ENCODE peak calls at places on chromosomes 13 and 19, in four cellular contexts. W is A549, B is suprapubic skin, K is H1. X is an unnamed sample.

GRCh38 chr19:47176071-47176626 is 45.5 kb downstream of the SAE1 start:
- DNase-seq in W (no peak), B (no peak), K (no peak), X (no peak)

GRCh38 chr13:109387438-109387837 is 398.9 kb downstream of the IRS2 start:
- DNase-seq in W (no peak), B (no peak), K (no peak), X (no peak)

GRCh38 chr19:43207991-43208390 is 2.6 kb upstream of the PSG4 start:
- DNase-seq in W (no peak), B (no peak), K (no peak), X (no peak)

GRCh38 chr13:94967183-94968039 is 255.1 kb upstream of the SOX21 start:
- DNase-seq in W (peak), B (no peak), K (no peak), X (no peak)

GRCh38 chr19:48613024-48613851 is 1.6 kb downstream of the FAM83E start:
- DNase-seq in W (no peak), B (no peak), K (no peak), X (peak)

GRCh38 chr13:71864094-71864980 is 2.7 kb downstream of the DACH1 start:
- DNase-seq in W (no peak), B (peak), K (no peak), X (peak)

GRCh38 chr19:15998166-15998565 is 49.4 kb downstream of the OR10H4 start:
- DNase-seq in W (no peak), B (no peak), K (no peak), X (no peak)

GRCh38 chr13:48891586-48891985 is 84.1 kb upstream of the FNDC3A start:
- DNase-seq in W (peak), B (no peak), K (no peak), X (no peak)

GRCh38 chr19:35908977-35909683 is 1.0 kb upstream of the TYROBP start:
- DNase-seq in W (no peak), B (peak), K (no peak), X (peak)

GRCh38 chr13:42880241-42880640 is 98.9 kb downstream of the FAM216B start:
- DNase-seq in W (no peak), B (no peak), K (no peak), X (no peak)

DNA sequence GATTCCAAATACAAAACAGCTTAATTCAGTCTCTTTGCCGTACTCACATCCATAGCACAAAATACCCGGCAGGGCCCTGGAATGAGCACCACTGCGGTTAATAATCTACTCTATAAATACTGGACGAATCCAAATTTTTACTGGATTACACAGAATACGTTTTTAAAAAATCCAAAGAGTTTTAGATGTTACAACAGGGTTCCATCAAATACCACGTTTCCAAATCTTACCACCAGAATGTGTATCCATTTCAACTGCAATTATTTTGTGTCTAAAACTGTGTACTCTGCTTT is 1.8 kb upstream of the ING1 start:
- DNase-seq in W (no peak), B (no peak), K (no peak), X (no peak)
- TF ChIP-seq EP300 in W (no peak), B (no peak), K (no peak), X (no peak)

DNA sequence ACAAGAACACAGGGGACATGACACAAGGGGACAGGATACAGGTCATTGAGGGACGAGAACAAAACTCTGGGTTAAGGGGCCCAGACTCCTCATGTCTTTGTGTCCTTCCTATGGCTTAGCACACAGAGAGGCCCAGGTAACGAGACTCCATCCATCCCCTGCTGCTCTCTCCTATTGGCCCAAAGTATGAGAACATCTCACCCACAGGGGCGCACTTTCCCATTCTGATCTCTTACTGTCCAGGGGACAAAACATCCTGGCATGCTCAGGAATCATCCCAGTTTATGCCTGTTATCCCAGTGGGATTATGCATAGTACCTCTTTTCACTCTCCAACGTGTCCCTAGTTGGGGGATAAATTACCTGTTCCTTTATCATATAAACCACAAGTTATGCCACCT is 19.2 kb downstream of the C13orf42 start:
- DNase-seq in W (no peak), B (no peak), K (no peak), X (no peak)
- TF ChIP-seq CTCF in W (no peak), B (no peak), K (peak), X (no peak)

DNA sequence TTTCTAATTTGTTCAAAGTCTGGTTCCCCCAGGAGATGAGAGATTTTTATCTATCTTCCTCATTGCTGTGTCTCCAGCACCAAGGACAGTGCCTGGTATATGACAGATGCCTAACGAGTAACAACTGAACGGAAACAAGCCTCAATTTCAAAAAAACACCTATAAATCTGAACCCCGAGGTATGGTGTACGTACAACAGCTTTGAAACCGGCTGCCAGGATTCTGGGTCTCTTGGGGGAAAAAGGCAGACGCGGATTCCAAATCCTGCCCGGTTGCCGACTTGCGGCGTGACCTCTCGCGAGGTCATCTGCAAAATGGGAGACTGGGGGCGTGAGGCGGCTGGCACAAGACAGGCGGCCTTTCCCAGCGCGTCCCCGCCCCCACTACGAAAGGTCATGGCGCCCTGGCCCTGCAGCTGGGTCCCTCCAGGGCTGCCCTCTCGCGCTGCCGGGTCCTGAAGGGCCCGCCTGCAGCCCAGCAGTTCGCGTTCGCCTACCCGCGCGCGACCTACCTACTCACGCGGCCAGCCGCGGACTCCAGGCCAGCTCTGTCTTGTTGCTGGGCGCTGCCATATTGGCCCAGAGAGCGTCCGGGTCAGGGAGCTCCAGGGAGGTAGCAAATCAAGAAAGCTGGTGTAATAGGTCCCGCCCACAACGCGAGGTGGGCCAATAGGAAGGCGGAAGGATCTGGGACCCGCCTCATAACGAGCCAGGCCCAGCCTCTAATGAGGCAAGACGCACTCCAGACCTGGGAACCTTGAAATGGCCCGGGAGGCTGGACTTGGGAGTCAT is at the start of gene ECSIT:
- DNase-seq in W (peak), B (peak), K (peak), X (peak)
- TF ChIP-seq POLR2A in W (peak), B (no peak), K (peak), X (no peak)

GRCh38 chr19:12783226-12783848 is 7.9 kb upstream of the JUNB start:
- DNase-seq in W (peak), B (no peak), K (no peak), X (no peak)

GRCh38 chr19:12784871-12785430 is 6.3 kb upstream of the JUNB start:
- DNase-seq in W (peak), B (peak), K (no peak), X (no peak)

GRCh38 chr19:12783849-12784393 is 7.4 kb upstream of the JUNB start:
- DNase-seq in W (peak), B (peak), K (no peak), X (peak)

GRCh38 chr19:12785431-12786011 is 5.8 kb upstream of the JUNB start:
- DNase-seq in W (no peak), B (peak), K (no peak), X (peak)

DNA sequence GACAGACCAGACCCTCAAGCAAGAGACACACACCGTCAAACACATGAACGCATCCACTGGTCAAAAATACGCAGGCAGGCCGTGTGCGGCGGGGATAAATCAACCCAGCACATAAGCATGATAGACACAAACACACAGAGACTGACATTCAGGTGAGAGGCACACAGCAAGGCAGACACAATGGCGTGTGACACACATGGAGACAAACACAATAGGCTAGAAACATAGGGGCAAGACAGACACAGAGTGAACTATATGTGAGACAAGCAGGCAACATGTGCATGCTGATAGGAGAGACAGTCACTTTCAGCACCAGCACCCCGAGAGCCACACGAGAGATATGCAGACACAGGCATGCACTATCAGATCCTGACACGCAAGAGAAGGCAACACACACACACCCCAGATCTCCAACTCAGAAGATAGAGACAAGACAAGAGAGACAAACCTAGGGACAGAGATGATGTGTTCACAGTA is 6.9 kb upstream of the JUNB start:
- DNase-seq in W (no peak), B (no peak), K (no peak), X (no peak)
- TF ChIP-seq EP300 in W (no peak), B (no peak), K (no peak), X (no peak)

DNA sequence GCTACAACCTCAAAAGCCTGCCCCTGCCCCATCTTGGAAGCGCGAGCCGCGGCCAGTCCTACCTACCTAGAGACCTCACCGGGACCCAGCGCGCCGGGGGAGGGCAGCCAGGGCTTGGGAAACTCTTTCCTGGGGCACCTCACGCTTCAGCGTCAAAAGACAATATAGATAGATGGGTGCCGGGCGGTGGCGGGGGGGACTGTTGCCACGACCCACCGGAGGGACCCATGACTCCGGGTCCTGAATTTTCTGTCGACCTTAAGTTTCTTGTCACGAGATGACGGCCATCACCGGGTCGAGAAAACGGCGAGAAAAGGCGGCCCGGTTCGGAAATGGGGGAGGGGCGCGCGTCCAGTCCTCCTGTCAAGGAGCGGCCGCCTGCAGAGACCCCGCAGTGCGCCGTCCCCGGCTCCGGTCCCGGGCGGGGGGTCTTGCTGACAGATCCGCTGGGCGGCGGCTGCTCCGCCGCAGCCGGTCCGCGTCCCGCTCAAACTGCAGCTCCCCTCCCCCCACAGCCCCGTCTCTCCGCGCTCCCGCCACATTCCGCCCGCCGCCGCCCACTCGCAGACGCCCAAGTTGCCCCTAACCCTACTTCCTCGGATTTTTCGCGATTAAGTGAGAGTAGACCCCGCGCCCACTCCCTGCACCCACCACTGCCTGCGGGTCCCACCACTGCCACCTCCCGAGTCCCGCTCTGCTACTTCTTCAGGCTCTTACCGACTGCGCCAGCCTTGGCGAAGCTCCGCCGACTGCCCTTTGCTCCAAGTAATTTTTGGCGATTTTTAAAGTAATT is 66.1 kb downstream of the KCNRG start:
- DNase-seq in W (peak), B (peak), K (no peak), X (peak)
- TF ChIP-seq CTCF in W (no peak), B (no peak), K (no peak), X (no peak)

DNA sequence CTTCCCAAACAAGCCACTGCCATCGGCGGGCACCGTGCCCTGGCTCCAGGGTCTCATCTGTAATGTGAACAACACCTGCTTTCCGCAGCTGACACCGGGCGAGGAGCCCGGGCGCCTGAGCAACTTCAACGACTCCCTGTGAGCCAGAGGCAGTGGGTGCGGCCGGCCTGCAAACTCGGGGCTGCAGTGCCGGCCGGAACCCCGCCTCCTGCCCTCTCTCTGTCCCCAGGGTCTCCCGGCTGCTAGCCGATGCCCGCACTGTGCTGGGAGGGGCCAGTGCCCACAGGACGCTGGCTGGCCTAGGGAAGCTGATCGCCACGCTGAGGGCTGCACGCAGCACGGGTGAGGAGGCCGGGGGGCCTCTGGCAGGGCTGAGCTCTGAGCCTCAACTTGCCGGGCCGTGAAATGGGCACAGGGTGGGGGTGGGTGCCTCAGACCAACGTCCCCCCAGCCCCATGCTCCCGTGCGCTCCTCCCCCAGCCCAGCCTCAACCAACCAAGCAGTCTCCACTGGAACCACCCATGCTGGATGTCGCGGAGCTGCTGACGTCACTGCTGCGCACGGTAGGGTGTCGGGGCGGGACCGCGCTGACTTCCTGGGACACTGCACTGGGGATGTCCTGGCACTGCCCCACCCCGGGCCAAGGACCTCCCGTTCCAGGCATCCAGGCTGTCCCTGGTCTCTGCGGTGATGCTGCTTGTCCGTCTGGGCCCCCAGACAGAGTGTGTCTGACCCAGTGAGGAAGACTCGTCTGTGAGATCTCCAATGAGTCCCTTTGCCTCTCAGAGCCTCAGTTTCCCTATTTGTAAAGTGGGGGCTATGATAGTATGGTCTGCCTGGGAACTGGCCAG is 2.2 kb downstream of the ABCA7 start:
- DNase-seq in W (peak), B (peak), K (no peak), X (no peak)
- TF ChIP-seq POLR2A in W (peak), B (no peak), K (no peak), X (no peak)

GRCh38 chr19:6460099-6460884 is 700 bp upstream of the SLC25A23 start:
- DNase-seq in W (peak), B (peak), K (peak), X (peak)
- TF ChIP-seq EP300 in W (no peak), B (no peak), K (peak), X (no peak)

DNA sequence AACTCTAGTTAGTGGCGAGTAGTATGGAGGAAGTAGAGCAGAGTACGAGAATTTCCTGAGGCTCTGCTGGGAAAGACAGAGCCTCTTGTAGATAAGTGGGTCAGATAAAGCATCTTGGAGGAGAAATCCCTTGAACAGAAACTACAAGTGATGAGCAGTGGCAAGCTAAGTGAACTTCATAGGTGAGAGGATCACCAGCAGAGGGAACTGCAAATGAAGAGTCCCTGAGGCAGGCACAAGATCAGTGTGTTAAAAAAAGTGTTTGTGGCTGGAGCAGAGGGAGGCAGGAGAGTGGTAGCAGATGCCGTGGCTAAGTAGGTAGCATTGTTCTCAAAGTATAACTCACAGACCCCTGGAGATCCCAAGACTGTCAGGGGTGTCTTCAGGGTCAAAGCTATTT is 437.6 kb downstream of the HS6ST3 start:
- DNase-seq in W (no peak), B (no peak), K (no peak), X (no peak)
- TF ChIP-seq CTCF in W (no peak), B (no peak), K (no peak), X (no peak)

GRCh38 chr19:2494084-2494446 is 18.1 kb downstream of the GADD45B start:
- DNase-seq in W (peak), B (no peak), K (no peak), X (no peak)
- TF ChIP-seq POLR2A in W (no peak), B (no peak), K (no peak), X (no peak)

DNA sequence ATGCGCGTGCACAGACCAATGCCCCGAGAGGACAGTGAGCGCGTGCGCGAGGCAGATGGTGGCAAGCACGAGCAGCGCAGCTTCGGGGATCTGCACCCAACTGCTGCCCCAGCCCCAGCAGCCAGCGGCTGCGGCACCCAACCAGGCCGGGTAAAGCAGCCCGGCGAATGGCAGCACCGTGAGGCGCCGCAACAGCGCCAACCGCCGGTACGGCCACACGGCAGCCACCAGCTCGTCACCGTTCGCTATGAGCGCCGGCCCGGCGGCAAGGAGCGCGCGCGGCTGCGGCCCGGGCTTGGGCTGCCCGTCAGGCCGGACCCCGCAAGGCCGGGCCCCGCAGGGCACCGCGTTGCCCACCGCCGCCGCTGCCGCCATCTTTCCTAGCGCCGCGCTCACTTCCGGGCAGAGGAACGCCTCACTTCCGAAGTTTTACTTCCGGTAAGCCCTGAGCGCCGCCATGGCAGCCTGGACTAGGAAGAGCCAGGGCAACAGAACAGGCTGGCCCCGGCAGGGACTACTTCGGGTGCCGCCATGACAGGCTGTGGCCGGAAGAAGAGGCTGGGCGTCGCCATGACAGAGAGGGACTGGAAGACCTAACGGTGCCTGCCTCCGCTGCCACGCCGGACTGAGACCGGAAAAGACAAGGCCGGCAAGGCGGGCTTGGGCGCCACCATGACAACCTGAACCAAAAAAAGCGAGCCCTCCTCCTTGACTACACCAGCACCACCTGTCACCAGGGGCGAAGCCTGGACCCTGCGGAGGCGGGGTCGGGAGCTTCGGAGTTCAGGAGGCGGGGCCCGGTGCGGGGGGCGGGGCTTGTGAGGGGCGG is at the start of gene ATP13A1:
- DNase-seq in W (peak), B (peak), K (peak), X (peak)
- TF ChIP-seq EP300 in W (no peak), B (no peak), K (peak), X (no peak)